ENCODE peak calls at places on chromosomes 7 and 10, in six cellular contexts. Q is hepatocyte, N is transverse colon, R is body of pancreas, G is AG09309, V is fibroblast of the aortic adventitia. I is an unnamed sample.

GRCh38 chr7:140678816-140679130 is 6.0 kb downstream of the ADCK2 start:
- DNase-seq in V (no peak), Q (no peak), N (no peak), R (no peak), G (no peak), I (no peak)

GRCh38 chr7:1839701-1840100 is 169.6 kb downstream of the ELFN1 start:
- DNase-seq in Q (no peak), R (no peak), N (peak), V (no peak), G (no peak), I (no peak)

GRCh38 chr10:126939706-126940105 is 34.5 kb downstream of the DOCK1 start:
- DNase-seq in G (no peak), N (no peak), R (no peak), V (no peak), Q (no peak), I (no peak)

GRCh38 chr7:139114585-139114984 is 5.1 kb upstream of the ZC3HAV1 start:
- DNase-seq in V (no peak), N (no peak), R (no peak), Q (no peak), G (no peak), I (no peak)

GRCh38 chr10:5873515-5873995 is 16.1 kb downstream of the ANKRD16 start:
- DNase-seq in R (peak), G (peak), V (peak), Q (peak), N (peak), I (peak)

GRCh38 chr7:53209129-53209528 is 173.7 kb downstream of the POM121L12 start:
- DNase-seq in Q (no peak), V (no peak), N (no peak), R (no peak), G (no peak), I (no peak)

GRCh38 chr7:73438547-73439245 is 5.1 kb downstream of the FZD9 start:
- DNase-seq in G (no peak), V (no peak), N (no peak), R (no peak), Q (no peak), I (no peak)

GRCh38 chr10:43137701-43137970 is 609 bp upstream of the CSGALNACT2 start:
- DNase-seq in V (peak), R (no peak), Q (peak), N (peak), G (no peak), I (peak)

GRCh38 chr10:3293536-3294431 is 121.2 kb upstream of the PITRM1 start:
- DNase-seq in N (no peak), R (no peak), G (peak), V (peak), Q (no peak), I (no peak)

GRCh38 chr7:84697506-84697905 is 489.4 kb downstream of the SEMA3D start:
- DNase-seq in V (peak), G (peak), R (no peak), N (no peak), Q (no peak), I (no peak)

GRCh38 chr7:25851332-25852248 is 300.4 kb upstream of the NFE2L3 start:
- DNase-seq in N (peak), G (no peak), R (peak), V (peak), Q (peak), I (peak)

GRCh38 chr10:80545258-80545881 is 7.7 kb downstream of the SH2D4B start:
- DNase-seq in V (no peak), R (no peak), G (no peak), Q (no peak), N (no peak), I (no peak)

GRCh38 chr7:143444063-143444782 is 970 bp downstream of the TAS2R60 start:
- DNase-seq in N (no peak), R (no peak), V (no peak), Q (no peak), G (no peak), I (no peak)

GRCh38 chr7:123795917-123796316 is 47.1 kb upstream of the WASL start:
- DNase-seq in R (no peak), N (no peak), V (no peak), G (no peak), Q (peak), I (no peak)
- TF ChIP-seq CTCF in R (no peak), N (no peak), V (no peak), G (no peak), Q (no peak), I (no peak)

GRCh38 chr10:34985823-34986222 is 104.3 kb downstream of the CUL2 start:
- DNase-seq in G (no peak), Q (no peak), N (peak), V (peak), R (no peak), I (no peak)
- TF ChIP-seq CTCF in G (peak), Q (no peak), N (peak), V (peak), R (no peak), I (no peak)

DNA sequence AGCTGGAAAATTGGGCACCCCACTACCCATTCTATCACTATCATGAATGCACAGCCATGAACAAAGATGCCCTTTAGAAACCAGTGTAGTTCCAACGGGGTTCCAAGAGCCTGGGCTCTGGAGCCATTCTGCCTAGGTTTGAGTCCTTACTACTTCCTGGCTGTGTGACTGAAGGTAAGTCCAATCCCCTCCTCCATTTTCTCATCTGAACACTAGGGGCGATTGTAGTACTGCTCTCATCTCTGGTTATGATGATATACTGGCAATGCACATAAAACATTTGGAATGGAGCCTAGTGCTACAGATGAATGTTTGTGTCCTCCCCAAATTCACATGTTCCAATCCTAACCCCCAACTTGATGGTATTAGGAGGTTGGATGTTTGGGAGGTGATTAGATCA is 28.1 kb upstream of the CDH23 start:
- DNase-seq in N (no peak), V (no peak), R (no peak), Q (no peak), G (no peak), I (no peak)
- TF ChIP-seq CTCF in N (no peak), V (no peak), R (no peak), Q (no peak), G (no peak), I (no peak)

DNA sequence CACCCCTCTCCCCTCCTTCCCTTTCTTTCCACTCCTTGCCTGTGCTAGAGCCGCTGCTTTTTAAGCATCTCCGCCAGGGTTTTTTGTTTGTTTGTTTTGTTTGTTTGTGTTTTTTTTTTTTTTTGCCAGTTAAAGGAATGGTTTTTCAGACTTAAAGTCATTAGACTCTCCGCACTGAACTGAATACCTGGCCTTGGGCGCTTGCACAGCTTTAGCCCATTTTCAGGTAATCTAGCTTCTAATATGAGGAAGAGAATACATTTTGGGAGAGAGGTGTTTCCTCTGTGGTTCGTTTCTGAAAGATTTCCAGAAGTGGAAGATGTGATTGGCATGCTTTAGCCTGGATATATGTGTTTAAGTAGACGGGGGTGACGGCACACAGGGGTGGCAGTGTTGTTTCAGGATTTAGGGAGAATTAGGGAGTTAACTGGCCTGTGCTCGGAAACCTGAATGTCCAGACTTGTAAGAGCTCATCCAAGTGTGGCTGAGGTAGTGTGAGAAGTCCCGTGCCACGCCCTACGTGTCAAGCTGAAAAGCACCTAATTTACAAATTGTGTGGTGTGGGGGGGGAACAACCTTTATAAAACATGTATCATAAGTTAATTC is 933 bp downstream of the RALA start:
- DNase-seq in G (no peak), R (no peak), V (peak), Q (peak), N (no peak), I (peak)
- TF ChIP-seq CTCF in G (no peak), R (no peak), V (no peak), Q (no peak), N (no peak), I (no peak)

DNA sequence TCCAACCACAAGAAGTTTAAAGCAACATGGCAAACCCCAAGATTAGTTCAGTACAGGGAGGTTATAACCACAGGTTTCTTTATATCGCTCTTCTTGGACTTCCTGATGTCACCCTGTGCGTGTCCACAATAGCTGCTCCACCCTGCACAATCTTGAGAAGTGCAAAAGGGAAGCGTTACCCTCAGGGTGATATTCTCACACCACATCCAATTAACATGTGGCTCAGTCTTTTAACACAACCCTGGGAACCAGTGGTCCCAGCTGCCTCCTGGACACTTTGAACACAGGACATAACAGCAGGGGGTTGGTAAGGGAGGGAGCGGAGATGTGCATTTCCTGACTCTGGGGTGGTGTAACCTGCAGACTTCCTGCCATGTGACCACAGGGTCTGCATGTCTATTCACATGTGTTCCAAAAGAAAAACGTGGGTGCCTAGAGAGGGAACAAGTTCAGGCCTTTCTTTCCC is 64.6 kb downstream of the GSAP start:
- DNase-seq in Q (no peak), N (peak), R (no peak), V (no peak), G (no peak), I (peak)
- TF ChIP-seq CTCF in Q (no peak), N (no peak), R (no peak), V (no peak), G (no peak), I (no peak)

DNA sequence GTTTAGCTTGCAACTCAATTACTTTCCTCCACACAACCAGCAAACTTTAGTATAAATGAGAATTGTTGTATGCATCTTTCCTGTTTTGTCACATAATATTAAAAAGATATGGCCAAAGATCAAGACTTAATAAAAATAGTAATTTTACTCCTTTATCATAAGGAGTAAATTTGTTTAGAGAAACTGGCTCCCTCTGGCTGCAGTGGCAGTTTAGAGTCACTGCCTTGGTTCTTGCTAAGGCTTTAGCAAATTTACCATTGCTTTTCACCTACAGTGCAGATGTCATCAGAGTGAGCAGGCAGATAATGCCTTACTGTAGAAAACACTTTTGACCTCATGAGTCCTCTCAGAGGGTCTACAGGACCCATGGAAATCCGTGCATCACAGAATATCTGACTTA is 2.6 kb downstream of the PRPF18 start:
- DNase-seq in G (no peak), R (no peak), N (no peak), Q (no peak), V (no peak), I (no peak)
- TF ChIP-seq CTCF in G (peak), R (no peak), N (no peak), Q (peak), V (no peak), I (no peak)

I was measured in activated CD8-positive, alpha-beta T cell treated with anti-CD3 and anti-CD28 coated beads for 36 hours.